ENCODE peak calls at places on chromosomes 3 and 15, in five cellular contexts. H is activated CD8-positive, alpha-beta T cell treated with anti-CD3 and anti-CD28 coated beads for 36 hours; Q is hepatocyte; V is stimulated activated CD8-positive, alpha-beta memory T cell treated with anti-CD3 and anti-CD28 coated beads, Interleukin-15, amount 100 ng/mL, for 4 hours; L is stromal cell of bone marrow. C is an unnamed sample.

GRCh38 chr3:67653425-67654098 is 850 bp downstream of the SUCLG2 start:
- DNase-seq in H (no peak), Q (no peak), V (no peak), L (no peak), C (peak)

GRCh38 chr3:170599995-170600624 is 14.2 kb upstream of the SLC7A14 start:
- DNase-seq in H (no peak), Q (no peak), V (no peak), L (no peak), C (no peak)

GRCh38 chr3:70736009-70736408 is 423.6 kb upstream of the MDFIC2 start:
- DNase-seq in H (no peak), Q (no peak), V (no peak), L (no peak), C (no peak)

GRCh38 chr15:40875996-40876740 is 2.1 kb upstream of the RHOV start:
- DNase-seq in H (no peak), Q (no peak), V (no peak), L (no peak), C (no peak)

GRCh38 chr15:99486371-99487336 is 79.1 kb upstream of the MEF2A start:
- DNase-seq in H (peak), Q (peak), V (no peak), L (no peak), C (no peak)

GRCh38 chr3:183491109-183491922 is 62.9 kb upstream of the MCF2L2 start:
- DNase-seq in H (no peak), Q (no peak), V (no peak), L (no peak), C (no peak)

GRCh38 chr15:100803158-100803440 is 76.5 kb upstream of the ALDH1A3 start:
- DNase-seq in H (no peak), Q (no peak), V (no peak), L (no peak), C (no peak)

GRCh38 chr15:73697033-73697467 is 12.9 kb downstream of the CD276 start:
- DNase-seq in H (peak), Q (peak), V (peak), L (peak), C (peak)

GRCh38 chr3:196662033-196662432 is 22.5 kb downstream of the NRROS start:
- DNase-seq in H (no peak), Q (no peak), V (no peak), L (no peak), C (no peak)

GRCh38 chr15:71443538-71443937 is 328.3 kb downstream of the THSD4 start:
- DNase-seq in H (peak), Q (peak), V (no peak), L (peak), C (no peak)

GRCh38 chr15:43095708-43096347 is 10.0 kb downstream of the UBR1 start:
- DNase-seq in H (no peak), Q (no peak), V (no peak), L (no peak), C (no peak)

GRCh38 chr3:13500133-13500885 is 20.2 kb downstream of the HDAC11 start:
- DNase-seq in H (peak), Q (no peak), V (no peak), L (no peak), C (no peak)

GRCh38 chr15:90987561-90988141 is 6.7 kb downstream of the PRC1 start:
- DNase-seq in H (no peak), Q (no peak), V (no peak), L (no peak), C (no peak)

GRCh38 chr3:10192953-10193691 is 28.4 kb downstream of the IRAK2 start:
- DNase-seq in H (peak), Q (peak), V (peak), L (peak), C (peak)

GRCh38 chr3:129793947-129794318 is 99.6 kb downstream of the TMCC1 start:
- DNase-seq in H (no peak), Q (peak), V (no peak), L (no peak), C (no peak)

GRCh38 chr15:98076021-98076816 is 115.7 kb downstream of the ARRDC4 start:
- DNase-seq in H (no peak), Q (peak), V (no peak), L (no peak), C (no peak)